ENCODE peak calls at places on chromosomes 13 and 19, in five cellular contexts. M, C, E, H and L are unnamed samples.
A peak's percentile ranks its signal among the peaks of the same experiment; 100 is the strongest.

GRCh38 chr19:34904846-34905527 is 21.7 kb upstream of the ZNF30 start:
- DNase-seq in E (peak; percentile 2), H (no peak), M (no peak), C (no peak), L (no peak)

GRCh38 chr13:76470991-76471390 is 415.2 kb downstream of the KCTD12 start:
- DNase-seq in E (no peak), C (no peak), H (no peak), M (no peak), L (no peak)

GRCh38 chr13:94534171-94534570 is 54.7 kb upstream of the DCT start:
- DNase-seq in M (no peak), H (no peak), E (peak; percentile 55), C (no peak), L (no peak)

GRCh38 chr13:92805766-92806165 is 420.8 kb upstream of the GPC6 start:
- DNase-seq in C (no peak), E (no peak), H (no peak), M (no peak), L (no peak)

GRCh38 chr19:17035842-17036424 is 9.3 kb upstream of the CPAMD8 start:
- DNase-seq in E (no peak), H (no peak), C (no peak), M (no peak), L (no peak)

GRCh38 chr19:12648088-12648487 is 18.5 kb downstream of the MAN2B1 start:
- DNase-seq in C (no peak), H (no peak), E (peak; percentile 31), M (no peak), L (no peak)

GRCh38 chr13:61695147-61695546 is 279.5 kb upstream of the PCDH20 start:
- DNase-seq in H (no peak), C (no peak), E (peak; percentile 8), M (no peak), L (peak; percentile 4)

GRCh38 chr13:37870895-37871550 is 1.5 kb upstream of the TRPC4 start:
- DNase-seq in M (no peak), H (no peak), E (peak; percentile 65), C (no peak), L (no peak)